ENCODE peak calls at places on chromosome 15, in nine cellular contexts. W is HepG2, H is HL-60, C is breast epithelium, E is H1, M is spleen, A is endothelial cell of umbilical vein, I is stomach, G is GM23338. L is an unnamed sample.

GRCh38 chr15:63939531-63940130 is 105.9 kb upstream of the HERC1 start:
- DNase-seq in W (peak), H (no peak), C (no peak), E (no peak), M (no peak), A (peak), I (peak), G (no peak), L (no peak)

GRCh38 chr15:64619880-64620839 is 155.2 kb downstream of the RBPMS2 start:
- DNase-seq in W (no peak), H (no peak), C (no peak), E (no peak), M (no peak), A (peak), I (no peak), G (no peak), L (no peak)

GRCh38 chr15:29470794-29471193 is 201.2 kb upstream of the NSMCE3 start:
- DNase-seq in W (no peak), H (no peak), C (no peak), E (no peak), M (no peak), A (no peak), I (no peak), G (no peak), L (no peak)

GRCh38 chr15:43517354-43518072 is at the start of gene MAP1A:
- DNase-seq in W (no peak), H (no peak), C (no peak), E (no peak), M (no peak), A (no peak), I (no peak), G (peak), L (no peak)

GRCh38 chr15:53851110-53851833 is 91.8 kb upstream of the WDR72 start:
- DNase-seq in W (no peak), H (no peak), C (no peak), E (no peak), M (no peak), A (no peak), I (no peak), G (no peak), L (no peak)

GRCh38 chr15:52085289-52085688 is 27.3 kb downstream of the BCL2L10 start:
- DNase-seq in W (no peak), H (no peak), C (no peak), E (no peak), M (no peak), A (peak), I (no peak), G (no peak), L (no peak)

GRCh38 chr15:70031680-70032079 is 66.0 kb downstream of the TLE3 start:
- DNase-seq in W (no peak), H (no peak), C (no peak), E (no peak), M (no peak), A (no peak), I (no peak), G (no peak), L (no peak)

GRCh38 chr15:92162657-92163056 is 231.0 kb upstream of the ST8SIA2 start:
- DNase-seq in W (no peak), H (no peak), C (no peak), E (no peak), M (no peak), A (no peak), I (no peak), G (no peak), L (no peak)

GRCh38 chr15:93614446-93615104 is 525.6 kb upstream of the RGMA start:
- DNase-seq in W (no peak), H (no peak), C (no peak), E (no peak), M (no peak), A (no peak), I (no peak), G (no peak), L (no peak)

GRCh38 chr15:51846066-51846462 is 16.6 kb downstream of the TMOD3 start:
- DNase-seq in W (no peak), H (no peak), C (no peak), E (no peak), M (no peak), A (no peak), I (no peak), G (no peak), L (no peak)

GRCh38 chr15:83734487-83734886 is 80.6 kb downstream of the ADAMTSL3 start:
- DNase-seq in W (no peak), H (no peak), C (no peak), E (no peak), M (no peak), A (no peak), I (no peak), G (peak), L (no peak)

GRCh38 chr15:92645051-92645631 is 10.4 kb downstream of the FAM174B start:
- DNase-seq in W (no peak), H (no peak), C (no peak), E (no peak), M (no peak), A (peak), I (peak), G (no peak), L (peak)

GRCh38 chr15:89034305-89034704 is 54.0 kb upstream of the ABHD2 start:
- DNase-seq in W (peak), H (no peak), C (no peak), E (no peak), M (no peak), A (peak), I (no peak), G (no peak), L (no peak)

GRCh38 chr15:62296756-62297507 is 131.8 kb upstream of the C2CD4B start:
- DNase-seq in W (no peak), H (no peak), C (no peak), E (no peak), M (no peak), A (no peak), I (no peak), G (peak), L (no peak)

GRCh38 chr15:35506272-35506870 is 39.6 kb downstream of the DPH6 start:
- DNase-seq in W (peak), H (no peak), C (no peak), E (no peak), M (no peak), A (no peak), I (no peak), G (peak), L (no peak)

GRCh38 chr15:61080209-61081027 is 148.7 kb downstream of the RORA start:
- DNase-seq in W (no peak), H (no peak), C (no peak), E (no peak), M (no peak), A (no peak), I (no peak), G (no peak), L (no peak)

GRCh38 chr15:65278480-65278879 is 8.2 kb downstream of the PARP16 start:
- DNase-seq in W (no peak), H (no peak), C (no peak), E (no peak), M (no peak), A (no peak), I (no peak), G (no peak), L (no peak)

GRCh38 chr15:89672221-89673161 is 6.7 kb downstream of the PLIN1 start:
- DNase-seq in W (no peak), H (no peak), C (no peak), E (no peak), M (no peak), A (no peak), I (no peak), G (peak), L (no peak)

GRCh38 chr15:51647128-51647562 is 24.6 kb upstream of the DMXL2 start:
- DNase-seq in W (no peak), H (peak), C (no peak), E (no peak), M (no peak), A (peak), I (peak), G (no peak), L (no peak)

GRCh38 chr15:48250640-48251076 is 44.6 kb downstream of the SLC12A1 start:
- DNase-seq in W (peak), H (peak), C (no peak), E (peak), M (no peak), A (peak), I (no peak), G (peak), L (no peak)

GRCh38 chr15:41022487-41023090 is 69.3 kb downstream of the CHAC1 start:
- DNase-seq in W (peak), H (peak), C (no peak), E (no peak), M (no peak), A (peak), I (peak), G (peak), L (no peak)

GRCh38 chr15:20357139-20358065 is 184.2 kb downstream of the GOLGA6L6 start:
- DNase-seq in W (no peak), H (no peak), C (peak), E (no peak), M (peak), A (no peak), I (peak), G (no peak), L (peak)

GRCh38 chr15:25345943-25346342 is 92.9 kb downstream of the UBE3A start:
- DNase-seq in W (peak), H (no peak), C (no peak), E (peak), M (no peak), A (peak), I (no peak), G (peak), L (no peak)

GRCh38 chr15:73809728-73810501 is 56.8 kb upstream of the INSYN1 start:
- DNase-seq in W (no peak), H (no peak), C (no peak), E (no peak), M (peak), A (no peak), I (no peak), G (no peak), L (no peak)

GRCh38 chr15:67105065-67105951 is 39.9 kb downstream of the SMAD3 start:
- DNase-seq in W (peak), H (no peak), C (no peak), E (no peak), M (peak), A (peak), I (peak), G (no peak), L (no peak)

GRCh38 chr15:45385568-45385967 is 7.2 kb upstream of the GATM start:
- DNase-seq in W (no peak), H (no peak), C (no peak), E (no peak), M (no peak), A (no peak), I (no peak), G (no peak), L (no peak)

GRCh38 chr15:58229297-58229768 is 91.2 kb downstream of the AQP9 start:
- DNase-seq in W (peak), H (no peak), C (no peak), E (no peak), M (no peak), A (no peak), I (no peak), G (peak), L (no peak)

GRCh38 chr15:57923750-57924149 is 141.8 kb downstream of the ALDH1A2 start:
- DNase-seq in W (no peak), H (no peak), C (no peak), E (no peak), M (no peak), A (peak), I (peak), G (no peak), L (no peak)

GRCh38 chr15:40106203-40107161 is 2.2 kb downstream of the BMF start:
- DNase-seq in W (peak), H (peak), C (peak), E (no peak), M (peak), A (no peak), I (peak), G (peak), L (peak)

GRCh38 chr15:58562135-58562534 is 130.3 kb downstream of the LIPC start:
- DNase-seq in W (no peak), H (no peak), C (no peak), E (no peak), M (no peak), A (no peak), I (no peak), G (no peak), L (no peak)

GRCh38 chr15:98953950-98954349 is 53.6 kb downstream of the PGPEP1L start:
- DNase-seq in W (no peak), H (no peak), C (no peak), E (no peak), M (peak), A (no peak), I (no peak), G (no peak), L (no peak)

GRCh38 chr15:77759896-77760592 is 127.3 kb upstream of the LINGO1 start:
- DNase-seq in W (no peak), H (no peak), C (no peak), E (no peak), M (no peak), A (no peak), I (no peak), G (no peak), L (no peak)

GRCh38 chr15:94653071-94653470 is 421.7 kb downstream of the MCTP2 start:
- DNase-seq in W (no peak), H (no peak), C (no peak), E (no peak), M (no peak), A (no peak), I (no peak), G (no peak), L (no peak)

GRCh38 chr15:68614621-68615035 is 35.8 kb downstream of the CORO2B start:
- DNase-seq in W (no peak), H (no peak), C (no peak), E (peak), M (no peak), A (no peak), I (no peak), G (peak), L (no peak)

GRCh38 chr15:65092911-65093792 is 16.6 kb downstream of the KBTBD13 start:
- DNase-seq in W (no peak), H (no peak), C (no peak), E (no peak), M (no peak), A (no peak), I (no peak), G (no peak), L (peak)

DNA sequence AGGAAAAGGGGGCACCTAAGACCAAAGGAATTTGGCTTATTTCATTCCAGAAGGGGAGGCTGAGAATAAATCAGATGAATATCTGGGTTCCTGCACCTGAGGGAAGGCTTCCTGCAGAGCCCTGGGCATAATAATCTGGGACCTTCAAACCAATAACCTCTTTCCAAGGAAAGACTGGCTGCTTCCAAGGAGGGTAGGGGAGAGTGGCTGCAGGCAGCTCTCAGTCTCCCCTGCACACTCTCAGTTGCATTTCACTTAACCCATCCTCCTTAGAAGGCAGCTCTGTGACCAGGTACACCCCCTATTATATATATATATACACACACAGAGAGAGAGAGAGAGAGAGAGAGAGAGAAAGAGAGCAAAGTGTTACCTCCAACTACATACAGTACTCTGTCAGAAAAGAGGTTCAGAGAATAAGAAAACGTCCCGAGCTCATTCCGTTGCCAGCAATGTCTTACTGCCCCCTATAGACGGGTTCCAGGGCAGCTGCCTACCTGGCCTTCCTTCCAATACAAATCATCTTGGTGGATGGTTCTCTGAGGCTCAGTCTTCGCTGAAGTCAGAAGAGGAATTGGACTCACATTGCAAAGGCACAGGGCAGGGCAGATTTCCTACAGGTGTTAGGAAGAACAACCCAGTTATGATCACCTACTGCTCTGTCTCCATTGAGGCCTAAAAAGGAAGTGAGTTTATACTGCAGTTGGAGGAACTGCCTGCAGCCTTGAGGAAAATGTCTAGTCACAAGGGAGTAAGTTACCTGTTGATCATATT is 26.1 kb downstream of the CAPN3 start:
- DNase-seq in W (peak), H (peak), C (no peak), E (peak), M (no peak), A (peak), I (peak), G (peak), L (no peak)
- TF ChIP-seq CTCF in W (peak), H (peak), C (no peak), E (peak), M (peak), A (peak), I (no peak), G (peak), L (no peak)

DNA sequence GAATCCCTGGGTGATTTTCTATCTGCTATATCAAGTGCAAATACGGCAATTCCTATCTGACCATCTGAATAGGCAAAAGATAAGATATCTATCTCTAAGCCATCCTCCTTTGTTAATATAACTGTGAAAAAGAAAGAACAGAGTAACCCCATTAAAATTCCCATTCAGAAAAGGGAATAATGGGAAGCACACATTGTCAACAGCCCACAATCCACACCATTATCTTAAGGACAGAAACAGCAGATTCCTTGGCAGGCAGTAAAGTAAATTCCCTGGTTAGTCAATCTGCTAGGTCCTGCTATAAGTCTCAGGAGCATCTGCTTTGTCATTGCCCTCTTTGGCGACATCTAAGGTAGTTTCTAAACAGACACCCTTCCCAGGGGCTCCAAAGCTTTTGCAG is 21.9 kb upstream of the NRG4 start:
- DNase-seq in W (no peak), H (no peak), C (no peak), E (no peak), M (no peak), A (no peak), I (no peak), G (no peak), L (no peak)
- TF ChIP-seq POLR2AphosphoS5 in W (no peak), H (no peak), C (no peak), E (no peak), M (no peak), A (no peak), I (no peak), G (no peak), L (no peak)

DNA sequence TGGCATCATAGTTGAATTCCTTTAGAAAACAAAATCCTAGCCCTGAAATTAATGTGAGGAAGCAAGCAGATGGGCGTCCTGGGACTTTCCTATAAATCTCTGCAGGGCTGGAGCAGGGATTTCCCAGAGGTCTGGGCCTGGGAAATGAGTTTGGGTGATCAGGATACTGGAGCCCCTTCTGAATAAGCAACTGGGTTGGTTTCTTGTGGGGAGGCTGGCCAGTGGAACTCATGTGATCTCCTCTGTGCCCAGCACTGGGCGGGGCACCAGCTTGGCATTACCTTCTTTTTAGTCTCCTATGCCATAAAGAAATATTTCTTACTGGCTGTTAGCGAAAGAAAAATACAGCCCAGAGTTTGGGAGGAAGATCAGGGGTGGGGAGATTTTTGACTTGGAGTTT is 1.7 kb downstream of the THSD4 start:
- DNase-seq in W (no peak), H (no peak), C (no peak), E (no peak), M (no peak), A (no peak), I (no peak), G (no peak), L (no peak)
- H3K4me3 ChIP-seq in W (no peak), H (no peak), C (peak), E (peak), M (no peak), A (no peak), I (no peak), G (peak), L (no peak)

GRCh38 chr15:50248994-50249586 is 16.4 kb downstream of the HDC start:
- DNase-seq in W (no peak), H (no peak), C (no peak), E (no peak), M (no peak), A (no peak), I (no peak), G (no peak), L (no peak)

GRCh38 chr15:50252556-50252955 is 13.0 kb downstream of the HDC start:
- DNase-seq in W (no peak), H (no peak), C (no peak), E (no peak), M (no peak), A (no peak), I (no peak), G (no peak), L (no peak)

GRCh38 chr15:50250789-50251394 is 14.6 kb downstream of the HDC start:
- DNase-seq in W (no peak), H (no peak), C (no peak), E (no peak), M (no peak), A (no peak), I (no peak), G (no peak), L (peak)

GRCh38 chr15:50249704-50250103 is 15.8 kb downstream of the HDC start:
- DNase-seq in W (no peak), H (no peak), C (no peak), E (no peak), M (no peak), A (no peak), I (no peak), G (no peak), L (no peak)

DNA sequence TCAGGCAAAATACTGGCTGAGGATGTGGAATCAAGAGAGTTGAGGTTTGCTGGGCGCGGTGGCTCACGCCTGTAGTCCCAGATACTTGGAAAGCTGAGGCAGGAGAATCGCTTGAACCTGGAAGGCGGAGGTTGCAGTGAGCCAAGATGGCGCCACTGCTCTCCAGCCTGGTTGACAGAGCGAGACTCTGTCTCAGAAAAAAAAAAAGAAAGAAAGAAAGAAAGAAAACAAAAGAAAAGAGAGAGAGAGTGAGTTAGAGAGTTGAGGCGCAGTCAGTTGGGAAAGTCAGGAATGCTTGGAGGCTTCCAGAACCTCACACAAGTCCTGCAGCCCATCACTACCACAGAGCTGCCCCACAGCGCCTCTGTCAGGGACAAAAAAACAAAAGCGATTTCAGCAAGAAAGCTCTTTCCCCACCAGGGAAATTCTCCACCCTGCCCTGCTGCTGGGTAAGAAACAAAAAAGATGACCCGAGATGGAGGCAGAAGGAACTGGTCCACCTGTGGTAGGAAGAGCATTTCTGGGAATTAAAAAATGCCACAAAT is 13.8 kb downstream of the HDC start:
- DNase-seq in W (no peak), H (no peak), C (no peak), E (no peak), M (no peak), A (no peak), I (no peak), G (peak), L (no peak)
- TF ChIP-seq CTCF in W (no peak), H (no peak), C (no peak), E (peak), M (no peak), A (no peak), I (no peak), G (peak), L (no peak)